ENCODE peak calls at places on chromosomes 7 and 10, in eight cellular contexts. N, X, K, R, D, U, H and W are unnamed samples.

GRCh38 chr7:73669316-73669715 is 1.7 kb downstream of the VPS37D start:
- DNase-seq in R (no peak), N (peak), H (peak), X (no peak), U (no peak), D (no peak), K (no peak), W (no peak)

GRCh38 chr7:141598408-141598807 is 47.2 kb downstream of the AGK start:
- DNase-seq in K (no peak), X (no peak), N (no peak), R (no peak), H (no peak), D (no peak), U (no peak), W (no peak)

GRCh38 chr10:69962746-69963135 is 89.9 kb upstream of the MACROH2A2 start:
- DNase-seq in R (no peak), U (no peak), D (no peak), H (no peak), K (no peak), X (no peak), N (no peak), W (no peak)

GRCh38 chr7:17601921-17602320 is 303.5 kb downstream of the AHR start:
- DNase-seq in D (no peak), K (no peak), X (no peak), N (no peak), U (no peak), R (no peak), H (no peak), W (no peak)

GRCh38 chr10:58531084-58531695 is 18.5 kb downstream of the BICC1 start:
- DNase-seq in X (peak), D (no peak), K (peak), N (peak), U (peak), H (no peak), R (peak), W (no peak)

GRCh38 chr10:72171175-72171630 is 44.6 kb upstream of the ANAPC16 start:
- DNase-seq in N (no peak), R (peak), K (peak), X (no peak), D (peak), H (no peak), U (peak), W (no peak)

GRCh38 chr10:100766693-100767427 is 21.5 kb downstream of the PAX2 start:
- DNase-seq in X (no peak), K (no peak), H (no peak), N (peak), D (no peak), U (no peak), R (no peak), W (no peak)

GRCh38 chr7:1124816-1125602 is 35.0 kb downstream of the ZFAND2A start:
- DNase-seq in K (peak), D (no peak), X (no peak), U (no peak), R (no peak), N (peak), H (peak), W (no peak)

GRCh38 chr7:100764841-100765240 is 31.4 kb downstream of the ZAN start:
- DNase-seq in X (no peak), K (no peak), D (no peak), R (no peak), U (no peak), N (no peak), H (no peak), W (no peak)

GRCh38 chr10:76086571-76087260 is 655.3 kb downstream of the LRMDA start:
- DNase-seq in K (no peak), X (no peak), D (no peak), R (peak), H (peak), U (peak), N (peak), W (no peak)

GRCh38 chr7:153381275-153382119 is 621.9 kb downstream of the ACTR3B start:
- DNase-seq in X (no peak), U (no peak), H (peak), K (peak), R (no peak), D (no peak), N (peak), W (no peak)

GRCh38 chr7:80095545-80095944 is 39.1 kb upstream of the GNAI1 start:
- DNase-seq in U (no peak), D (no peak), R (peak), K (no peak), X (no peak), H (no peak), N (no peak), W (no peak)
- TF ChIP-seq CTCF in U (peak), D (no peak), R (peak), K (no peak), X (peak), H (peak), N (peak), W (peak)

GRCh38 chr7:50615519-50615845 is 50.3 kb upstream of the DDC start:
- DNase-seq in D (no peak), U (no peak), N (no peak), R (no peak), H (no peak), K (no peak), X (no peak), W (no peak)
- TF ChIP-seq CTCF in D (no peak), U (no peak), N (no peak), R (no peak), H (no peak), K (no peak), X (no peak), W (no peak)

GRCh38 chr10:14547826-14548225 is 217.1 kb upstream of the FRMD4A start:
- DNase-seq in K (no peak), U (no peak), X (peak), H (no peak), R (no peak), D (no peak), N (peak), W (no peak)
- TF ChIP-seq CTCF in K (no peak), U (peak), X (peak), H (no peak), R (no peak), D (no peak), N (peak), W (no peak)

DNA sequence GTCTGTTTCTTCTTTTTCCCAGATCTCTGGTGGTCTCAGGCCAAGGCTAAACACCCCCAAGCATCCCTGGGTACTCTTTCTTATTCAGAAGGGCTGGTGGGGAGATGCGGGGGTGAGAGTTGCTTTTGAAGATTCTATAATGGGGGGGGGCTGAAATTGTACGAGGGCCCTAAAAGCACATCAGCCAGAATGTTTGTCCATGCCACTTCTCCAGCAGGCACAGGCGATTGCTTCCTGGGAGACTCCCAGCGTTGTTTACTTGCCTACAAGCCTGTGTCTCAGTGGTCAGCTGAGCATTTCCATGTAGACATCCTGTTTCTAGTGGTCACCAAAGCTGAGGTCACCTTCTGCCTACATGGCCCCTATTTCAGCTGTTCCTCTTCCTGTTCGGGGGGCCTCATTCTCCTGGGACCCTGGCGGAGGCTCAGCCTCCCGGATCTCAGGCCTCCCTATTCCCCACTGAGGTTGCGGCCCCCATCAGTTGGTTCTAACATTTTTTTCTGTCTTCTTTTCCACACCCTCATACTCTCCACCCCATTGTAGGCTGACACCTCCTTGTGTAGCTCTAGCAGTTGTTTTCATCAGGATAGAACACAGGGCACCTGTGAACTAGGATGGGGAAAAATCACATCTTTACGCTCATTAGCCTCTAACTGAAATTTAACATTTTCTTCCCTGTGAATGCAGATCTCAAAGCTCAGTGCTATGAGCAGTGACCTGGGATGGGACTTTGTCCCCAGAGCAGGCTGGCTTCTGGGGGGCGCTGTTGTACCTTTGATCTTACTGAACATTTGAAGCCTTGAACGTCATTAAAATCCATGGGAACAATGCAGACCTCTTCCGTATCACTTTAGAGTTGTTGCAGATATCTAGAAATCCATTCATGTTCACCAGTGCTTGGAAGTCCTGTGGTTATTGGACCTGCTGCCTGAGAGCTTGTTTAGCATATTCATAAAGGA is 286.5 kb downstream of the GLRX3 start:
- DNase-seq in D (no peak), H (no peak), U (no peak), X (no peak), R (no peak), N (peak), K (no peak), W (no peak)
- TF ChIP-seq CTCF in D (no peak), H (no peak), U (no peak), X (no peak), R (no peak), N (peak), K (no peak), W (no peak)

DNA sequence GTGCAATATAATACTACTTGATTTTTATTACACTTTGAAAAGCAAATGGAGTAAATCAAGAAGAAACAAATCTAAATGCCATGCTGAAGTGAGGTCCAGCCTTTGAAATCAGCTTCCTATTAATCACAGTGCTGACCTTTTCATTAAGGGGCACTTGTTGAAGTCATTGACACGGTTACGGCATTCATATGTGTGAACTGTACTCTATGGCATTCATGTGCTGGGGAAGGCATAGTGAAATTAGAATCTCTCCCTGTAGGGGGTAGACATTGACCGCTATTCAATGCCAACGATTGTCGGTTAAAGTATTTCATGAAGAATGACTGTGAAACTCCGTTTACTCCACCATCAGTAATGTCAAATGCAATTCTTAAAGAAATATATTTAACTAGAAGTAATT is 296.1 kb upstream of the SEMA3A start:
- DNase-seq in K (no peak), U (peak), X (no peak), D (no peak), N (no peak), H (no peak), R (peak), W (peak)
- TF ChIP-seq CTCF in K (no peak), U (peak), X (no peak), D (no peak), N (no peak), H (peak), R (peak), W (peak)

GRCh38 chr7:134031835-134032617 is 95.1 kb upstream of the LRGUK start:
- DNase-seq in U (no peak), H (no peak), N (no peak), X (no peak), R (peak), D (no peak), K (no peak), W (no peak)
- TF ChIP-seq CTCF in U (no peak), H (no peak), N (peak), X (no peak), R (no peak), D (no peak), K (no peak), W (no peak)

GRCh38 chr7:140315498-140316164 is 82.7 kb downstream of the SLC37A3 start:
- DNase-seq in N (no peak), D (no peak), X (no peak), K (no peak), R (no peak), U (no peak), H (no peak), W (no peak)

GRCh38 chr7:140316165-140316661 is 82.1 kb downstream of the SLC37A3 start:
- DNase-seq in N (no peak), U (peak), H (peak), R (peak), D (peak), X (no peak), K (peak), W (peak)

GRCh38 chr7:140314571-140315480 is 83.5 kb downstream of the SLC37A3 start:
- DNase-seq in X (no peak), K (no peak), R (peak), U (peak), D (peak), H (no peak), N (no peak), W (no peak)

GRCh38 chr7:140317999-140318398 is 80.3 kb downstream of the SLC37A3 start:
- DNase-seq in D (no peak), U (no peak), X (no peak), H (no peak), N (no peak), K (no peak), R (no peak), W (no peak)

DNA sequence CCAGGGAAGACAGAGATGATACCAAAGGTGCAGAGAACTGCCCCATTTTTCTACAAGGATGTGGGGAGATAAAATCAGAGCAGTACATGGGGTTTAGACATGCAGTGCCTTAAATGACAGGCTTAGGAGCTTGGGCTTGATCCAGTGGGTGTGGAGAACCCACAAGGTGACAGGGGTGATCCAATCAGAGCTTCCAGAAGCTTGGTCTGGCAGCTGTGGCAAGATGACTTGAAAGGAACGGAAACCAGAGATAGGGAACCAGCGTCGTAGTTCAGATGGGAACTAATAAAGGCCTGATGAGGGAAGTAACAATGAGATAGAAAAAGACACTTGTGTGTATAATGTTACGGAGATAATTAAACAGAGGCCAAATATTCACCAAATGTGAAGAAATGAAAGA is 80.7 kb downstream of the SLC37A3 start:
- DNase-seq in R (no peak), H (no peak), X (no peak), U (no peak), D (peak), N (no peak), K (no peak), W (no peak)
- TF ChIP-seq CTCF in R (no peak), H (no peak), X (no peak), U (no peak), D (no peak), N (no peak), K (no peak), W (no peak)

GRCh38 chr10:99730026-99730425 is 1.9 kb downstream of the COX15 start:
- DNase-seq in D (no peak), N (no peak), H (no peak), K (no peak), X (no peak), U (peak), R (peak), W (no peak)

GRCh38 chr10:99731296-99732032 is 463 bp downstream of the COX15 start:
- DNase-seq in H (no peak), R (no peak), N (no peak), D (no peak), X (no peak), K (no peak), U (no peak), W (no peak)

GRCh38 chr10:99733366-99733765 is 1.3 kb downstream of the CUTC start:
- DNase-seq in K (no peak), R (no peak), U (no peak), H (no peak), D (peak), N (no peak), X (no peak), W (no peak)

GRCh38 chr10:99732033-99732912 is at the start of the genes COX15 and CUTC:
- DNase-seq in R (peak), X (peak), U (peak), H (peak), K (peak), N (peak), D (peak), W (peak)
- TF ChIP-seq CTCF in R (peak), X (peak), U (peak), H (peak), K (no peak), N (peak), D (peak), W (peak)

GRCh38 chr7:150382123-150382843 is 3.2 kb downstream of the ZNF775 start:
- DNase-seq in R (no peak), N (peak), U (no peak), H (no peak), K (no peak), X (no peak), D (no peak), W (no peak)
- TF ChIP-seq CTCF in R (no peak), N (no peak), U (no peak), H (no peak), K (no peak), X (no peak), D (no peak), W (no peak)